ENCODE peak calls at places on chromosome 18, in six cellular contexts. One of them, this sample, is unnamed.
A peak's percentile ranks its signal among the peaks of the same experiment; 100 is the strongest.

GRCh38 chr18:23095463-23095862 is 39.8 kb upstream of the CABLES1 start:
- ATAC-seq in heart left ventricle: no peak
- ATAC-seq in HCT116: peak; percentile 61
- ATAC-seq in upper lobe of right lung: no peak
- ATAC-seq in lung: no peak
- ATAC-seq in left cardiac atrium: no peak
- ATAC-seq in this sample: no peak

GRCh38 chr18:12027046-12027445 is 45.7 kb downstream of the IMPA2 start:
- ATAC-seq in upper lobe of right lung: peak; percentile 71
- ATAC-seq in left cardiac atrium: peak; percentile 61
- ATAC-seq in lung: no peak
- ATAC-seq in HCT116: no peak
- ATAC-seq in heart left ventricle: peak; percentile 90
- ATAC-seq in this sample: no peak

GRCh38 chr18:57915848-57916596 is 112.9 kb upstream of the ATP8B1 start:
- ATAC-seq in upper lobe of right lung: no peak
- ATAC-seq in lung: no peak
- ATAC-seq in left cardiac atrium: no peak
- ATAC-seq in HCT116: no peak
- ATAC-seq in heart left ventricle: no peak
- ATAC-seq in this sample: peak; percentile 44

GRCh38 chr18:27057459-27058302 is 127.4 kb downstream of the CHST9 start:
- ATAC-seq in HCT116: no peak
- ATAC-seq in lung: peak; percentile 11
- ATAC-seq in heart left ventricle: peak; percentile 96
- ATAC-seq in left cardiac atrium: peak; percentile 80
- ATAC-seq in upper lobe of right lung: no peak
- ATAC-seq in this sample: no peak

GRCh38 chr18:35331367-35332087 is 12.7 kb downstream of the ZNF24 start:
- ATAC-seq in upper lobe of right lung: peak; percentile 20
- ATAC-seq in heart left ventricle: no peak
- ATAC-seq in left cardiac atrium: peak; percentile 34
- ATAC-seq in HCT116: no peak
- ATAC-seq in lung: no peak
- ATAC-seq in this sample: no peak

GRCh38 chr18:50627594-50628542 is 68.0 kb downstream of the MAPK4 start:
- ATAC-seq in HCT116: no peak
- ATAC-seq in left cardiac atrium: peak; percentile 27
- ATAC-seq in lung: no peak
- ATAC-seq in upper lobe of right lung: no peak
- ATAC-seq in heart left ventricle: no peak
- ATAC-seq in this sample: no peak

GRCh38 chr18:80178935-80179818 is 68.1 kb downstream of the PARD6G start:
- ATAC-seq in upper lobe of right lung: no peak
- ATAC-seq in lung: no peak
- ATAC-seq in HCT116: no peak
- ATAC-seq in heart left ventricle: no peak
- ATAC-seq in left cardiac atrium: no peak
- ATAC-seq in this sample: no peak

GRCh38 chr18:9130806-9131205 is 5.8 kb upstream of the ANKRD12 start:
- ATAC-seq in HCT116: no peak
- ATAC-seq in heart left ventricle: no peak
- ATAC-seq in left cardiac atrium: no peak
- ATAC-seq in lung: no peak
- ATAC-seq in upper lobe of right lung: no peak
- ATAC-seq in this sample: peak; percentile 58

GRCh38 chr18:35141567-35142269 is 99.1 kb upstream of the ZNF397 start:
- ATAC-seq in heart left ventricle: no peak
- ATAC-seq in left cardiac atrium: no peak
- ATAC-seq in HCT116: no peak
- ATAC-seq in upper lobe of right lung: no peak
- ATAC-seq in lung: no peak
- ATAC-seq in this sample: no peak

GRCh38 chr18:11883153-11883552 is 25.0 kb downstream of the MPPE1 start:
- ATAC-seq in upper lobe of right lung: peak; percentile 51
- ATAC-seq in heart left ventricle: no peak
- ATAC-seq in left cardiac atrium: no peak
- ATAC-seq in HCT116: no peak
- ATAC-seq in lung: no peak
- ATAC-seq in this sample: no peak

GRCh38 chr18:57087985-57088384 is 58.9 kb upstream of the BOD1L2 start:
- ATAC-seq in upper lobe of right lung: no peak
- ATAC-seq in lung: no peak
- ATAC-seq in left cardiac atrium: no peak
- ATAC-seq in heart left ventricle: no peak
- ATAC-seq in HCT116: peak; percentile 58
- ATAC-seq in this sample: no peak

GRCh38 chr18:78703297-78703696 is 276.3 kb upstream of the SALL3 start:
- ATAC-seq in lung: no peak
- ATAC-seq in upper lobe of right lung: no peak
- ATAC-seq in HCT116: no peak
- ATAC-seq in heart left ventricle: no peak
- ATAC-seq in left cardiac atrium: no peak
- ATAC-seq in this sample: no peak